ENCODE peak calls at places on chromosome 16, in four cellular contexts. S is fibroblast of mammary gland, D is AG09309, J is tibial artery. T is an unnamed sample.

GRCh38 chr16:1426734-1427451 is 4.0 kb upstream of the PERCC1 start:
- DNase-seq in S (no peak), D (no peak), J (no peak), T (no peak)

GRCh38 chr16:19991614-19992013 is 82.1 kb downstream of the GPR139 start:
- DNase-seq in J (no peak), D (no peak), S (no peak), T (no peak)

GRCh38 chr16:22001591-22001990 is 675 bp upstream of the PDZD9 start:
- DNase-seq in S (peak; percentile 80), J (no peak), D (peak; percentile 16), T (no peak)

GRCh38 chr16:23148513-23149266 is 562 bp downstream of the USP31 start:
- DNase-seq in S (peak; percentile 48), D (no peak), J (peak; percentile 48), T (peak; percentile 42)

GRCh38 chr16:85799497-85800320 is at the start of the genes COX4I1 and EMC8:
- DNase-seq in D (peak; percentile 69), S (peak; percentile 91), J (peak; percentile 90), T (peak; percentile 88)

GRCh38 chr16:4915226-4915761 is 21.7 kb downstream of the PPL start:
- DNase-seq in J (no peak), S (peak; percentile 95), D (peak; percentile 87), T (no peak)

GRCh38 chr16:21614896-21615295 is 15.5 kb downstream of the METTL9 start:
- DNase-seq in J (no peak), S (no peak), D (no peak), T (no peak)

GRCh38 chr16:58195344-58195743 is 2.6 kb downstream of the CSNK2A2 start:
- DNase-seq in J (no peak), D (no peak), S (no peak), T (no peak)

GRCh38 chr16:82880361-82880760 is 253.6 kb downstream of the CDH13 start:
- DNase-seq in S (no peak), J (no peak), D (no peak), T (no peak)

GRCh38 chr16:81937305-81938038 is 73.8 kb downstream of the SDR42E1 start:
- DNase-seq in D (no peak), J (no peak), S (no peak), T (no peak)

GRCh38 chr16:81445143-81445922 is 725 bp downstream of the CMIP start:
- DNase-seq in J (no peak), S (no peak), D (no peak), T (peak; percentile 24)

GRCh38 chr16:7016986-7017385 is 315.7 kb upstream of the RBFOX1 start:
- DNase-seq in S (no peak), J (no peak), D (no peak), T (no peak)

GRCh38 chr16:84953051-84953746 is 58.1 kb downstream of the ZDHHC7 start:
- DNase-seq in D (no peak), S (no peak), J (no peak), T (no peak)

GRCh38 chr16:29897333-29897732 is 2.0 kb downstream of the SEZ6L2 start:
- DNase-seq in J (no peak), S (no peak), D (no peak), T (no peak)

GRCh38 chr16:17173134-17173729 is 297.5 kb downstream of the XYLT1 start:
- DNase-seq in D (peak; percentile 53), S (peak; percentile 87), J (peak; percentile 78), T (no peak)

GRCh38 chr16:5466551-5466950 is 369.0 kb upstream of the EEF2KMT start:
- DNase-seq in S (no peak), J (no peak), D (no peak), T (no peak)

GRCh38 chr16:78242231-78242630 is 142.8 kb downstream of the WWOX start:
- DNase-seq in J (no peak), D (no peak), S (no peak), T (no peak)

GRCh38 chr16:51592013-51592501 is 441.0 kb upstream of the SALL1 start:
- DNase-seq in D (no peak), J (no peak), S (no peak), T (no peak)

GRCh38 chr16:50610331-50611262 is 62.4 kb downstream of the NKD1 start:
- DNase-seq in D (no peak), S (no peak), J (no peak), T (peak; percentile 93)

GRCh38 chr16:75702247-75702646 is 986 bp upstream of the DUXB start:
- DNase-seq in J (no peak), S (peak; percentile 12), D (no peak), T (peak; percentile 65)

GRCh38 chr16:82633964-82634600 is 7.3 kb downstream of the CDH13 start:
- DNase-seq in J (no peak), D (no peak), S (no peak), T (no peak)

GRCh38 chr16:73172621-73173312 is 124.8 kb upstream of the ZFHX3 start:
- DNase-seq in D (peak; percentile 76), J (peak; percentile 66), S (peak; percentile 99), T (no peak)

GRCh38 chr16:64459821-64460220 is 662.0 kb downstream of the CDH11 start:
- DNase-seq in D (no peak), S (peak; percentile 67), J (no peak), T (no peak)

GRCh38 chr16:57132470-57132869 is 40.1 kb downstream of the CPNE2 start:
- DNase-seq in J (no peak), D (no peak), S (no peak), T (no peak)

GRCh38 chr16:86685071-86685470 is 106.7 kb downstream of the FOXL1 start:
- DNase-seq in D (no peak), S (no peak), J (no peak), T (no peak)

GRCh38 chr16:3131755-3132377 is 3.0 kb upstream of the ZNF213 start:
- DNase-seq in D (no peak), J (no peak), S (peak; percentile 41), T (peak; percentile 80)

DNA sequence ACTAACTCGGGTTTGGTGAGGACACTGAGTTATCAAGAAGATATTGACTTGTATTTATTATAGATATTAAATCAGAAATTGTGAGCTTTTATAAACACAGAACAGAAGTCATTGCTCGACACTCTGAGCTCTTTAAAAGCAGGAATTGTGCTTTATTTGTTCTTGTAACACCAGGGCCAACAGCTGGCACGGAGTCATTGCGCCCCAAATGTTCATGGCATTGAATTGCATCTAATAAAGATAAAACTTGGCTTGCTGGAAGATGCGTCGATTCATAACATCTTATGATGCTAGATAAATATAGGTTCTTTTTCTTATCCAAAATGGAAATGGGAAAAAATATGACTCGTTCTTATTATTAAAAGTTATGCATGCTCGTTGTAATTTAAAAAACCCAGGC is 11.8 kb upstream of the MLYCD start:
- DNase-seq in S (peak; percentile 27), D (no peak), J (no peak), T (no peak)
- TF ChIP-seq CTCF in S (peak; percentile 37), D (peak; percentile 26), J (no peak), T (no peak)

DNA sequence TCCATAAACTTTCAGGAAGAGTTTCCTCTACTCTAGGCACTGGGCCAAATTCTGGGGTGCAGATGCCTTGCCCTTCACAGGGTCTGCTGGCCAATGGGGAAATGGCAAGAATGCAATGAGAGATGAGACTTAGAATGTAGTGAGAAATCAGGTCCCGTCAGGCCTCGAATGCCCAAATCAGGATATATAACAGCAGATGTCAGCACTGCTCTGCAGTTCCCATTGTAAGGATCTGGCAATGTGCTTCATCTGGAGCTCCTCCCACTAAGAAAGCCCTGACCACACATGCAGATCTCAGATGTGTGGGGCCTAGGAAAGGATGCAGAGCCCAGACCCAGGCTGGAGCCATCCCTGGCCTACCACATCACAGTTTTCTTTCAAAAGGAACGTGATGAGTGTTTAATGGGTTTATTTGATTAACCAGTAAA is 13.9 kb upstream of the LPCAT2 start:
- DNase-seq in J (peak; percentile 63), D (peak; percentile 88), S (peak; percentile 95), T (peak; percentile 54)
- TF ChIP-seq CTCF in J (peak; percentile 16), D (peak; percentile 45), S (peak; percentile 37), T (peak; percentile 48)

GRCh38 chr16:373020-373598 is 2.8 kb upstream of the MRPL28 start:
- DNase-seq in S (no peak), D (no peak), J (no peak), T (no peak)
- TF ChIP-seq CTCF in S (no peak), D (no peak), J (no peak), T (no peak)

GRCh38 chr16:27193300-27193990 is 9.9 kb upstream of the KDM8 start:
- DNase-seq in S (no peak), J (no peak), D (no peak), T (no peak)
- TF ChIP-seq CTCF in S (peak; percentile 11), J (no peak), D (peak; percentile 19), T (peak; percentile 21)

DNA sequence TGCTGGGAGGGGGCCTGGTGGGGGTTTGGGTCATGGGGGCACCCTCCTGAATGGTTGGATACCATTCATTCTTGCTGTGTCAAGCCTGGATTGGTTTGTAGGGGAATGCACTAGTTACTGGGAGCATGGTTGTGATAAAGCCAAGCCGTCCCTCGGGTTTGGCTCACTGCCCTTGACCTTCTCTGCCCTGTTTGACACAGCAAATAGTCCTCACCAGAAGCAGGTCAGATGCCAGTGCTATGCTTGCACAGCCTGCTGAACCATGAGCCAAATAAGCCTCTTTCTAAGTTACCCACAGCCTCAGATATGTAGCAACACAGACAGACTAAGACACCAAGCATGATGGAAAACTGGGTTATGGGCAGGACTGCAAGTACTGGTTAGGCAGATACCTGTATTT is 14.6 kb downstream of the ZNF778 start:
- DNase-seq in S (no peak), D (no peak), J (no peak), T (no peak)
- TF ChIP-seq CTCF in S (no peak), D (no peak), J (no peak), T (no peak)

GRCh38 chr16:27326738-27327585 is 13.2 kb downstream of the IL4R start:
- DNase-seq in D (peak; percentile 89), J (peak; percentile 96), S (peak; percentile 97), T (peak; percentile 99)
- TF ChIP-seq CTCF in D (no peak), J (peak; percentile 21), S (no peak), T (peak; percentile 6)

DNA sequence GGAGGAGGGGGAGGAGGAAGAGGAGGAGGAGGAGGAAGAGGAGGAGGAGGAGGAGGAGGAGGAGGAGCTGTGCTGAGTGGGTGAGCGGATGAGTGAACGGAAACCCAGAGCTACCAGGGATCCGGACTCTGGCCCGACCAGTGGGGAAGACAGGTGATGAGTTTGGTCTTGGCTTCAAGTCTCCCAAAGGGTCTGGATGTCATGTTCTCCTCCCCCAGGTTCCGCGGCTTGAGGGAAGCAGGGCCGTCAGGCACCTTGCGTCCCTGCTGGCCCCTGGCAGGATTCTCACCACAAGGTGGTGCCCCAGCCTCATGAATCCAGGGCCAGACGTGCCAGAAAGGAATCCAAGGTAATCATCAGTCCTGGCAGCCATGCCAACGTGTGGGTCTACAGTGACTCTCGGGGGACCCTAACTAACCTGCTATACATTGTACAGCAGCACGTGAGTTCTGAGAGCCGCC is 13.5 kb upstream of the ABAT start:
- DNase-seq in D (no peak), J (peak; percentile 41), S (peak; percentile 54), T (peak; percentile 69)
- TF ChIP-seq CTCF in D (peak; percentile 83), J (peak; percentile 49), S (peak; percentile 56), T (peak; percentile 81)

GRCh38 chr16:10982430-10983174 is 38.2 kb downstream of the CLEC16A start:
- DNase-seq in S (peak; percentile 24), J (peak; percentile 56), D (no peak), T (no peak)

GRCh38 chr16:10981697-10982216 is 37.4 kb downstream of the CLEC16A start:
- DNase-seq in J (no peak), D (no peak), S (no peak), T (peak; percentile 69)

GRCh38 chr16:10984509-10984908 is 40.1 kb downstream of the CLEC16A start:
- DNase-seq in S (peak; percentile 80), J (no peak), D (no peak), T (no peak)

GRCh38 chr16:10980811-10981210 is 36.4 kb downstream of the CLEC16A start:
- DNase-seq in J (no peak), S (no peak), D (no peak), T (no peak)

GRCh38 chr16:10983175-10983558 is 38.8 kb downstream of the CLEC16A start:
- DNase-seq in S (no peak), D (no peak), J (no peak), T (peak; percentile 27)
- TF ChIP-seq CTCF in S (no peak), D (no peak), J (no peak), T (peak; percentile 40)